ENCODE peak calls at places on chromosomes 11 and 22, in ten cellular contexts. I is cardiac muscle cell, A is right lobe of liver, V is neural progenitor cell, R is iPS DF 6.9, P is endothelial cell of umbilical vein, K is HCT116, Y is uterus, E is body of pancreas, B is colonic mucosa. W is an unnamed sample.

GRCh38 chr11:116931206-116931953 is 94.0 kb upstream of the APOA1 start:
- DNase-seq in R (no peak), K (no peak), P (peak; percentile 16), V (no peak), I (no peak), B (no peak), E (no peak), A (no peak), Y (peak; percentile 19), W (no peak)

GRCh38 chr11:64040684-64041267 is 5.0 kb downstream of the FLRT1 start:
- DNase-seq in P (no peak), K (no peak), V (peak; percentile 89), E (peak; percentile 39), A (no peak), I (peak; percentile 38), Y (no peak), B (no peak), R (no peak), W (peak; percentile 67)

GRCh38 chr11:133362156-133362555 is 170.1 kb downstream of the OPCML start:
- DNase-seq in A (no peak), B (no peak), V (no peak), K (no peak), P (no peak), Y (no peak), I (no peak), R (no peak), E (no peak), W (no peak)

GRCh38 chr11:78318321-78318720 is 99.3 kb downstream of the GAB2 start:
- DNase-seq in Y (no peak), E (no peak), V (no peak), A (no peak), B (no peak), R (no peak), K (no peak), I (no peak), P (peak; percentile 80), W (no peak)

GRCh38 chr11:8061555-8062428 is 19.2 kb upstream of the TUB start:
- DNase-seq in I (no peak), V (no peak), A (no peak), R (no peak), K (no peak), P (no peak), E (no peak), Y (peak; percentile 15), B (no peak), W (no peak)

GRCh38 chr11:86741489-86742435 is 58.6 kb upstream of the PRSS23 start:
- DNase-seq in B (no peak), E (no peak), A (no peak), R (no peak), I (no peak), Y (no peak), P (peak; percentile 80), K (no peak), V (no peak), W (peak; percentile 53)

GRCh38 chr22:37088750-37089408 is 20.6 kb downstream of the TMPRSS6 start:
- DNase-seq in V (no peak), R (no peak), B (no peak), I (no peak), A (no peak), K (no peak), Y (no peak), P (no peak), E (no peak), W (no peak)

GRCh38 chr11:20980736-20981135 is 311.4 kb downstream of the NELL1 start:
- DNase-seq in A (no peak), P (no peak), Y (no peak), V (no peak), B (no peak), R (no peak), I (no peak), E (no peak), K (no peak), W (no peak)

GRCh38 chr22:21758465-21758864 is 22.9 kb upstream of the YPEL1 start:
- DNase-seq in P (no peak), E (no peak), K (no peak), A (no peak), B (no peak), Y (no peak), I (no peak), V (no peak), R (no peak), W (no peak)
- H3K4me1 ChIP-seq in P (peaks cover 21% of the 10 kb centered on the region), E (no peaks in the 10 kb centered on the region), K (no peaks in the 10 kb centered on the region), A (no peaks in the 10 kb centered on the region), B (no peaks in the 10 kb centered on the region), Y (no peaks in the 10 kb centered on the region), I (peaks cover 13% of the 10 kb centered on the region), V (peaks cover 16% of the 10 kb centered on the region), R (no peaks in the 10 kb centered on the region), W (no peaks in the 10 kb centered on the region)

DNA sequence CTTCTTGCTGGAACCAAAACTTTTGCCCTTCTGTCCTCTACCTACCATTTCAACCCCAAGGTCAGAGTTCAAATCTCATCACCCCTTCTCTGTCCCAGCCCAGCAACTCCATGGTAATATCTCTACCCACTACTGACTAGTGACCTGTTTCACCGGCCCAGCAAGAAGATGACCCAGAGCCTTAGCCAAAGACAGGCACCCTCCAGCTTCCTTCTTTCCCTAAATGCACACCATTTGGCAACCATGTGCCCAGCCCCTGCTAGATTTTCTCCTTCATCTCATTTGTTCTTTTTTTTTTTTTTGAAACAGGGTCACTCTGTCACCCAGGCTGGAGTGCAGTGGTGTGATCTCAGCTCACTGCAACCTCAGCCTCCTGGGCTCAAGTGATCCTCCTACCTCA is 14.9 kb downstream of the ARAP1 start:
- DNase-seq in B (no peak), R (no peak), V (no peak), I (no peak), K (no peak), A (no peak), E (no peak), Y (no peak), P (no peak), W (no peak)
- H3K4me3 ChIP-seq in B (no peak overlapping the region), R (no peak overlapping the region), V (no peak overlapping the region), I (no peak overlapping the region), K (no peak overlapping the region), A (no peak overlapping the region), E (no peak overlapping the region), Y (no peak overlapping the region), P (no peak overlapping the region), W (no peak overlapping the region)

GRCh38 chr11:126591966-126592489 is 236.5 kb downstream of the ST3GAL4 start:
- DNase-seq in I (no peak), A (no peak), P (no peak), B (no peak), Y (no peak), E (no peak), V (no peak), K (no peak), R (no peak), W (no peak)

GRCh38 chr11:126594921-126595367 is 239.5 kb downstream of the ST3GAL4 start:
- DNase-seq in Y (no peak), E (no peak), R (no peak), P (no peak), K (no peak), V (no peak), B (no peak), A (no peak), I (peak; percentile 92), W (no peak)

GRCh38 chr11:126589492-126589803 is 234.0 kb downstream of the ST3GAL4 start:
- DNase-seq in K (no peak), R (no peak), B (no peak), E (no peak), I (no peak), Y (no peak), V (no peak), P (no peak), A (no peak), W (no peak)

GRCh38 chr11:126595560-126595959 is 240.1 kb downstream of the ST3GAL4 start:
- DNase-seq in I (no peak), Y (no peak), V (no peak), R (no peak), E (no peak), P (no peak), B (no peak), K (no peak), A (no peak), W (peak; percentile 19)

GRCh38 chr11:126592496-126593410 is 237.3 kb downstream of the ST3GAL4 start:
- DNase-seq in K (no peak), Y (no peak), I (no peak), E (no peak), V (peak; percentile 72), R (no peak), P (no peak), B (no peak), A (no peak), W (no peak)
- H3K27me3 ChIP-seq in K (peaks cover 20% of the 10 kb centered on the region), Y (no peaks in the 10 kb centered on the region), I (peaks cover 65% of the 10 kb centered on the region), E (no peaks in the 10 kb centered on the region), V (no peaks in the 10 kb centered on the region), R (no peaks in the 10 kb centered on the region), P (no peaks in the 10 kb centered on the region), B (no peaks in the 10 kb centered on the region), A (no peaks in the 10 kb centered on the region), W (peaks cover 7% of the 10 kb centered on the region)

DNA sequence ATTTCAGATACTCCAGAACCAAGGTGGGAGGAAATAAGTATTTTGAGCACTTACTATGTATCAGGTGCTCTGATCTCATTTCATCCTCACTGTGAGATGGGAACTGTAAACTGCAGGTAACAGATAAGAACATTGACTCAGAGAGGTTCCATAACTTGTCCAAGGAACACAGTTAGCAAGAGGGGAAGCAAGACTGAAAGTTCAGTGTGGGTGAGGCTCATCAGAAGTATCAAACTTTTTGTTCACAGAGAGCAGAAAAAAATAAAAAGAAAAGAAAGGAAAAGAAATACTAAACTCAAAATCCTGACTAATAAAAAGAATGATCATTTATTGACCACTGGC is 37.1 kb downstream of the RAB30 start:
- DNase-seq in V (no peak), R (no peak), E (no peak), I (no peak), A (no peak), Y (no peak), K (no peak), B (no peak), P (no peak), W (no peak)
- H3K4me1 ChIP-seq in V (peaks cover 11% of the 10 kb centered on the region), R (peaks cover 3% of the 10 kb centered on the region), E (peaks cover 25% of the 10 kb centered on the region), I (peaks cover 17% of the 10 kb centered on the region), A (no peaks in the 10 kb centered on the region), Y (no peaks in the 10 kb centered on the region), K (peaks cover 7% of the 10 kb centered on the region), B (peaks cover 8% of the 10 kb centered on the region), P (peaks cover 5% of the 10 kb centered on the region), W (peaks cover 22% of the 10 kb centered on the region)

GRCh38 chr11:9577551-9577950 is 4.1 kb downstream of the WEE1 start:
- DNase-seq in E (no peak), V (no peak), K (no peak), P (peak; percentile 26), I (no peak), A (no peak), Y (no peak), B (no peak), R (no peak), W (no peak)
- H3K4me3 ChIP-seq in E (no peak overlapping the region), V (peak overlapping the region; percentile 73), K (no peak overlapping the region), P (no peak overlapping the region), I (peak overlapping the region; percentile 53), A (no peak overlapping the region), Y (peak overlapping the region; percentile 76), B (peak overlapping the region; percentile 4), R (no peak overlapping the region), W (no peak overlapping the region)

W was measured in Caco-2.